ENCODE peak calls at places on chromosomes 7 and 10, in nine cellular contexts. One of them, this sample, is unnamed.
A peak's percentile ranks its signal among the peaks of the same experiment; 100 is the strongest.

GRCh38 chr10:112261281-112261822 is 21.8 kb upstream of the TECTB start:
- DNase-seq in cardiac muscle cell: peak; percentile 27
- DNase-seq in dorsolateral prefrontal cortex: no peak
- DNase-seq in H9: no peak
- DNase-seq in right lobe of liver: no peak
- DNase-seq in AG09319: peak; percentile 58
- DNase-seq in B cell: no peak
- DNase-seq in HFFc6: peak; percentile 67
- DNase-seq in body of pancreas: no peak
- DNase-seq in this sample: no peak

GRCh38 chr7:140006600-140006999 is 56.2 kb downstream of the PARP12 start:
- DNase-seq in H9: no peak
- DNase-seq in B cell: no peak
- DNase-seq in cardiac muscle cell: no peak
- DNase-seq in dorsolateral prefrontal cortex: no peak
- DNase-seq in AG09319: no peak
- DNase-seq in body of pancreas: no peak
- DNase-seq in HFFc6: no peak
- DNase-seq in right lobe of liver: no peak
- DNase-seq in this sample: no peak

GRCh38 chr7:27198138-27198841 is 1.6 kb downstream of the HOXA13 start:
- DNase-seq in cardiac muscle cell: no peak
- DNase-seq in H9: peak; percentile 35
- DNase-seq in AG09319: no peak
- DNase-seq in HFFc6: no peak
- DNase-seq in dorsolateral prefrontal cortex: no peak
- DNase-seq in right lobe of liver: peak; percentile 35
- DNase-seq in body of pancreas: peak; percentile 8
- DNase-seq in B cell: no peak
- DNase-seq in this sample: no peak

GRCh38 chr7:141646826-141647480 is 55.0 kb downstream of the DENND11 start:
- DNase-seq in dorsolateral prefrontal cortex: no peak
- DNase-seq in right lobe of liver: no peak
- DNase-seq in cardiac muscle cell: no peak
- DNase-seq in B cell: no peak
- DNase-seq in body of pancreas: no peak
- DNase-seq in H9: no peak
- DNase-seq in HFFc6: no peak
- DNase-seq in AG09319: no peak
- DNase-seq in this sample: no peak

GRCh38 chr10:27258838-27259532 is 18.4 kb upstream of the ACBD5 start:
- DNase-seq in dorsolateral prefrontal cortex: no peak
- DNase-seq in AG09319: no peak
- DNase-seq in body of pancreas: no peak
- DNase-seq in right lobe of liver: no peak
- DNase-seq in HFFc6: no peak
- DNase-seq in H9: peak; percentile 60
- DNase-seq in cardiac muscle cell: peak; percentile 58
- DNase-seq in B cell: no peak
- DNase-seq in this sample: no peak

GRCh38 chr10:132420469-132421376 is 23.7 kb downstream of the PWWP2B start:
- DNase-seq in HFFc6: no peak
- DNase-seq in body of pancreas: peak; percentile 71
- DNase-seq in AG09319: no peak
- DNase-seq in H9: no peak
- DNase-seq in right lobe of liver: no peak
- DNase-seq in dorsolateral prefrontal cortex: no peak
- DNase-seq in cardiac muscle cell: no peak
- DNase-seq in B cell: peak; percentile 55
- DNase-seq in this sample: no peak

GRCh38 chr7:114084381-114085312 is 165.8 kb upstream of the PPP1R3A start:
- DNase-seq in dorsolateral prefrontal cortex: no peak
- DNase-seq in H9: peak; percentile 50
- DNase-seq in HFFc6: no peak
- DNase-seq in body of pancreas: peak; percentile 67
- DNase-seq in right lobe of liver: peak; percentile 80
- DNase-seq in B cell: no peak
- DNase-seq in AG09319: no peak
- DNase-seq in cardiac muscle cell: peak; percentile 54
- DNase-seq in this sample: no peak

GRCh38 chr7:85423209-85423895 is 236.5 kb upstream of the SEMA3D start:
- DNase-seq in right lobe of liver: no peak
- DNase-seq in B cell: no peak
- DNase-seq in dorsolateral prefrontal cortex: no peak
- DNase-seq in HFFc6: no peak
- DNase-seq in AG09319: no peak
- DNase-seq in body of pancreas: no peak
- DNase-seq in H9: no peak
- DNase-seq in cardiac muscle cell: no peak
- DNase-seq in this sample: no peak

GRCh38 chr10:84549368-84549767 is 221.0 kb downstream of the CCSER2 start:
- DNase-seq in H9: no peak
- DNase-seq in HFFc6: no peak
- DNase-seq in cardiac muscle cell: no peak
- DNase-seq in body of pancreas: no peak
- DNase-seq in dorsolateral prefrontal cortex: no peak
- DNase-seq in right lobe of liver: no peak
- DNase-seq in B cell: no peak
- DNase-seq in AG09319: no peak
- DNase-seq in this sample: no peak

GRCh38 chr10:98150544-98150943 is 16.1 kb downstream of the R3HCC1L start:
- DNase-seq in dorsolateral prefrontal cortex: no peak
- DNase-seq in AG09319: no peak
- DNase-seq in cardiac muscle cell: no peak
- DNase-seq in right lobe of liver: no peak
- DNase-seq in B cell: no peak
- DNase-seq in HFFc6: no peak
- DNase-seq in body of pancreas: no peak
- DNase-seq in H9: no peak
- DNase-seq in this sample: no peak

GRCh38 chr10:4022473-4022872 is 237.5 kb upstream of the KLF6 start:
- DNase-seq in body of pancreas: no peak
- DNase-seq in cardiac muscle cell: no peak
- DNase-seq in H9: no peak
- DNase-seq in right lobe of liver: no peak
- DNase-seq in dorsolateral prefrontal cortex: no peak
- DNase-seq in B cell: no peak
- DNase-seq in HFFc6: no peak
- DNase-seq in AG09319: no peak
- DNase-seq in this sample: no peak

GRCh38 chr7:77409739-77410545 is 6.2 kb downstream of the GSAP start:
- DNase-seq in AG09319: peak; percentile 56
- DNase-seq in body of pancreas: no peak
- DNase-seq in cardiac muscle cell: no peak
- DNase-seq in HFFc6: peak; percentile 57
- DNase-seq in H9: no peak
- DNase-seq in right lobe of liver: no peak
- DNase-seq in B cell: no peak
- DNase-seq in dorsolateral prefrontal cortex: no peak
- DNase-seq in this sample: no peak

GRCh38 chr10:30736685-30737232 is 107.2 kb upstream of the LYZL2 start:
- DNase-seq in right lobe of liver: no peak
- DNase-seq in HFFc6: peak; percentile 100
- DNase-seq in cardiac muscle cell: no peak
- DNase-seq in B cell: no peak
- DNase-seq in body of pancreas: no peak
- DNase-seq in AG09319: peak; percentile 99
- DNase-seq in H9: no peak
- DNase-seq in dorsolateral prefrontal cortex: no peak
- DNase-seq in this sample: peak; percentile 66

GRCh38 chr10:113232928-113233511 is 283.0 kb downstream of the TCF7L2 start:
- DNase-seq in right lobe of liver: no peak
- DNase-seq in cardiac muscle cell: no peak
- DNase-seq in dorsolateral prefrontal cortex: no peak
- DNase-seq in AG09319: no peak
- DNase-seq in H9: no peak
- DNase-seq in body of pancreas: no peak
- DNase-seq in B cell: no peak
- DNase-seq in HFFc6: no peak
- DNase-seq in this sample: no peak

GRCh38 chr10:18400201-18400910 is 251.0 kb downstream of the NSUN6 start:
- DNase-seq in dorsolateral prefrontal cortex: peak; percentile 52
- DNase-seq in HFFc6: no peak
- DNase-seq in right lobe of liver: peak; percentile 64
- DNase-seq in B cell: no peak
- DNase-seq in AG09319: no peak
- DNase-seq in body of pancreas: peak; percentile 49
- DNase-seq in H9: peak; percentile 32
- DNase-seq in cardiac muscle cell: no peak
- DNase-seq in this sample: no peak

GRCh38 chr10:8049874-8050560 is 4.5 kb upstream of the GATA3 start:
- DNase-seq in body of pancreas: no peak
- DNase-seq in HFFc6: no peak
- DNase-seq in B cell: no peak
- DNase-seq in H9: peak; percentile 72
- DNase-seq in right lobe of liver: no peak
- DNase-seq in AG09319: no peak
- DNase-seq in dorsolateral prefrontal cortex: no peak
- DNase-seq in cardiac muscle cell: no peak
- DNase-seq in this sample: no peak

GRCh38 chr10:75974080-75974479 is 542.7 kb downstream of the LRMDA start:
- DNase-seq in HFFc6: no peak
- DNase-seq in body of pancreas: no peak
- DNase-seq in dorsolateral prefrontal cortex: no peak
- DNase-seq in right lobe of liver: no peak
- DNase-seq in cardiac muscle cell: no peak
- DNase-seq in H9: no peak
- DNase-seq in AG09319: no peak
- DNase-seq in B cell: no peak
- DNase-seq in this sample: no peak

GRCh38 chr7:2955177-2955768 is 88.4 kb downstream of the CARD11 start:
- DNase-seq in HFFc6: no peak
- DNase-seq in AG09319: no peak
- DNase-seq in B cell: no peak
- DNase-seq in dorsolateral prefrontal cortex: peak; percentile 13
- DNase-seq in body of pancreas: no peak
- DNase-seq in H9: no peak
- DNase-seq in right lobe of liver: no peak
- DNase-seq in cardiac muscle cell: no peak
- DNase-seq in this sample: no peak

DNA sequence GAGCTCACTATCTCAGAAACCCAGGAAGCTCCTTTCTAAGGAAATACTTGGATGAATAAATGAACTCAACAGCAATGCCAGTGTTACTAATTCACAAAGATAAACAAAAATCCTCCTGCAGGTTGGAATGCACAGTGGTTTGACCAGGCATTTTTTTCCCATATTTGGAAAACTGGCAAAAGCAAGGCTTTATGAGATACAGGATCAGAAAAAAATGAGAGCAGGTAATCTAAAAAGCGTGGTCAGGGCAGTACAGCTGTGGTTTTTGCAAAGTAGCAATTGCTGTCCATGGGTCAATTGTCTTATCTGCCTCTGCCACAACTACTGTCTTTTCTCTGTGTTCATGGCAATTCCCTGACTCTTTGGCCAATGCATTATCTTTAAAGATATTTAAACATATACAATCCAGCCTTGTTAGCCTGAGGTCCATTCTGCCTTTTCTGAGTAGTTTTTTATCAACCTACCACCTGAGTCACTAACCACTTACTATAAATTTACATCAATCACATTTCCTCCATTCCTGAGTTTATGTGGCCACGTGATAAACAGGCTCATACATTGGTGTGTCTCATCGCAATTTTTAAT is 564.5 kb upstream of the IGFBP3 start:
- DNase-seq in body of pancreas: no peak
- DNase-seq in AG09319: no peak
- DNase-seq in right lobe of liver: no peak
- DNase-seq in HFFc6: peak; percentile 71
- DNase-seq in cardiac muscle cell: no peak
- DNase-seq in dorsolateral prefrontal cortex: no peak
- DNase-seq in H9: no peak
- DNase-seq in B cell: no peak
- DNase-seq in this sample: no peak
- TF ChIP-seq CTCF in body of pancreas: no peak
- TF ChIP-seq CTCF in AG09319: peak; percentile 15
- TF ChIP-seq CTCF in right lobe of liver: no peak
- TF ChIP-seq CTCF in HFFc6: peak; percentile 73
- TF ChIP-seq CTCF in cardiac muscle cell: peak; percentile 31
- TF ChIP-seq CTCF in dorsolateral prefrontal cortex: no peak
- TF ChIP-seq CTCF in H9: no peak
- TF ChIP-seq CTCF in B cell: no peak
- TF ChIP-seq CTCF in this sample: no peak

DNA sequence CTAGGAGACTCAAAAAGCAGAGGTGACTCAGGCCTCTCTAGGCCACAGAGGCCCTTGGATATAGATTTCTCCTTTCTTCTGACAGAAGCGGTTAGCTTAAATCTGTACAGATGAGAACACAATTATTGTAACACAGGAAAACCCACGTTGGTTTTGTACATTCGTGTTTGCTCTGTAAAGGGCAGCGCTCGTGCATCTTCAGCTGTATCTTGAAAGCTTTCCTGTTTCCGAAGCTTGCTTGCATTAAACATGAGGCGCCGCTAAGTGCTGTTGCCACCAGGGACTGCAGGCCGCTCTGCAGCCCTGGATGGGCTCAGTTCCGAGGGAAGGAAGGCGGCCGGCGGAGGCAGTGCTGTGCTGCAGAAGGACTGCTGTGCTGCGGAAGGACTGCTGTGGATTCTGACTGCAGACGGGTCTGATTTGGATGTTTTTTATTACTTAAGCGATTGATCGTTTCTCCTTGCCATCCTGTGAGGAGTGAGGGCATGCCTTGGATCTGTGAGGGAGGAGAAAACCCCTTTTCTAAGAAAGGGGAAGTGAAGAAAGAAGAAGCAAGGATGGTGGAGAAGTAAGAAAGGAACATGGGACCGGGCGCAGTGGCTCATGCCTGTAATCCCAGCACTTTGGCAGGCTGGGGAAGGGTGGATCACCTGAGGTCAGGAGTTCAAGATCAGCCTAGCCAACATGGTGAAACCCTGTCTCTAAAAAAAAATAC is 53.4 kb downstream of the FHIP2A start:
- DNase-seq in B cell: no peak
- DNase-seq in dorsolateral prefrontal cortex: peak; percentile 42
- DNase-seq in HFFc6: no peak
- DNase-seq in AG09319: no peak
- DNase-seq in body of pancreas: no peak
- DNase-seq in right lobe of liver: no peak
- DNase-seq in H9: peak; percentile 85
- DNase-seq in cardiac muscle cell: peak; percentile 57
- DNase-seq in this sample: no peak
- TF ChIP-seq CTCF in B cell: no peak
- TF ChIP-seq CTCF in dorsolateral prefrontal cortex: no peak
- TF ChIP-seq CTCF in HFFc6: no peak
- TF ChIP-seq CTCF in AG09319: peak; percentile 18
- TF ChIP-seq CTCF in body of pancreas: no peak
- TF ChIP-seq CTCF in right lobe of liver: no peak
- TF ChIP-seq CTCF in H9: peak; percentile 46
- TF ChIP-seq CTCF in cardiac muscle cell: peak; percentile 32
- TF ChIP-seq CTCF in this sample: peak; percentile 12

GRCh38 chr10:101066146-101066889 is 4.5 kb downstream of the KAZALD1 start:
- DNase-seq in HFFc6: peak; percentile 67
- DNase-seq in body of pancreas: peak; percentile 65
- DNase-seq in B cell: peak; percentile 66
- DNase-seq in cardiac muscle cell: peak; percentile 75
- DNase-seq in H9: peak; percentile 74
- DNase-seq in AG09319: no peak
- DNase-seq in dorsolateral prefrontal cortex: no peak
- DNase-seq in right lobe of liver: peak; percentile 70
- DNase-seq in this sample: no peak
- TF ChIP-seq CTCF in HFFc6: peak; percentile 70
- TF ChIP-seq CTCF in body of pancreas: peak; percentile 41
- TF ChIP-seq CTCF in B cell: no peak
- TF ChIP-seq CTCF in cardiac muscle cell: peak; percentile 58
- TF ChIP-seq CTCF in H9: peak; percentile 47
- TF ChIP-seq CTCF in AG09319: peak; percentile 63
- TF ChIP-seq CTCF in dorsolateral prefrontal cortex: peak; percentile 39
- TF ChIP-seq CTCF in right lobe of liver: peak; percentile 34
- TF ChIP-seq CTCF in this sample: peak; percentile 43

GRCh38 chr10:106973301-106973700 is 191.2 kb downstream of the SORCS1 start:
- DNase-seq in HFFc6: no peak
- DNase-seq in cardiac muscle cell: no peak
- DNase-seq in B cell: no peak
- DNase-seq in dorsolateral prefrontal cortex: no peak
- DNase-seq in right lobe of liver: no peak
- DNase-seq in AG09319: no peak
- DNase-seq in body of pancreas: no peak
- DNase-seq in H9: no peak
- DNase-seq in this sample: no peak
- TF ChIP-seq CTCF in HFFc6: no peak
- TF ChIP-seq CTCF in cardiac muscle cell: no peak
- TF ChIP-seq CTCF in B cell: no peak
- TF ChIP-seq CTCF in dorsolateral prefrontal cortex: no peak
- TF ChIP-seq CTCF in right lobe of liver: no peak
- TF ChIP-seq CTCF in AG09319: no peak
- TF ChIP-seq CTCF in body of pancreas: no peak
- TF ChIP-seq CTCF in H9: no peak
- TF ChIP-seq CTCF in this sample: no peak